ENCODE peak calls at places on chromosomes 11 and 22, in six cellular contexts. N is HCT116, H is Peyer's patch, B is A549, O is left ventricle myocardium inferior, C is neuronal stem cell. Q is an unnamed sample.

GRCh38 chr11:65932558-65932919 is 12.7 kb upstream of the TSGA10IP start:
- DNase-seq in N (no peak), H (no peak), B (peak; percentile 50), O (no peak), C (no peak), Q (no peak)

GRCh38 chr11:111603633-111604130 is 1.4 kb downstream of the SIK2 start:
- DNase-seq in N (no peak), H (no peak), B (no peak), O (no peak), C (no peak), Q (no peak)

GRCh38 chr11:60924110-60924905 is at the start of gene TMEM132A:
- DNase-seq in N (peak; percentile 37), H (peak; percentile 46), B (peak; percentile 93), O (peak; percentile 74), C (peak; percentile 63), Q (peak; percentile 78)

GRCh38 chr11:69166186-69167115 is 10.7 kb downstream of the SMIM38 start:
- DNase-seq in N (peak; percentile 35), H (no peak), B (peak; percentile 89), O (peak; percentile 30), C (no peak), Q (peak; percentile 66)

GRCh38 chr11:45850446-45850845 is 3.2 kb downstream of the CRY2 start:
- DNase-seq in N (no peak), H (no peak), B (no peak), O (no peak), C (no peak), Q (no peak)

GRCh38 chr22:47450876-47451475 is 688.5 kb downstream of the TBC1D22A start:
- DNase-seq in N (no peak), H (no peak), B (no peak), O (no peak), C (no peak), Q (no peak)

GRCh38 chr11:767238-767637 is 10.0 kb downstream of the GATD1 start:
- DNase-seq in N (no peak), H (no peak), B (no peak), O (no peak), C (no peak), Q (no peak)

GRCh38 chr11:70139785-70140410 is 61.8 kb downstream of the ANO1 start:
- DNase-seq in N (no peak), H (no peak), B (no peak), O (no peak), C (no peak), Q (no peak)

GRCh38 chr11:11731311-11732083 is 109.7 kb upstream of the GALNT18 start:
- DNase-seq in N (peak; percentile 68), H (no peak), B (no peak), O (no peak), C (no peak), Q (no peak)

GRCh38 chr22:44957267-44957905 is 52.4 kb downstream of the PHF21B start:
- DNase-seq in N (no peak), H (no peak), B (no peak), O (no peak), C (peak; percentile 18), Q (no peak)

GRCh38 chr22:43925433-43926348 is 2.1 kb downstream of the PNPLA3 start:
- DNase-seq in N (no peak), H (no peak), B (no peak), O (no peak), C (peak; percentile 80), Q (no peak)

GRCh38 chr11:105588001-105588400 is 21.9 kb upstream of the GRIA4 start:
- DNase-seq in N (no peak), H (no peak), B (no peak), O (no peak), C (no peak), Q (no peak)

GRCh38 chr11:61055776-61056175 is 46.5 kb upstream of the CD5 start:
- DNase-seq in N (no peak), H (no peak), B (no peak), O (no peak), C (no peak), Q (no peak)

GRCh38 chr11:133476570-133477262 is 55.6 kb downstream of the OPCML start:
- DNase-seq in N (no peak), H (no peak), B (no peak), O (no peak), C (no peak), Q (no peak)

GRCh38 chr11:76073716-76074115 is 132.6 kb downstream of the WNT11 start:
- DNase-seq in N (no peak), H (no peak), B (no peak), O (no peak), C (no peak), Q (no peak)

GRCh38 chr11:130037058-130037457 is 32.6 kb upstream of the APLP2 start:
- DNase-seq in N (no peak), H (no peak), B (no peak), O (no peak), C (no peak), Q (no peak)

GRCh38 chr22:39534591-39535301 is 2.2 kb upstream of the RPS19BP1 start:
- DNase-seq in N (no peak), H (peak; percentile 85), B (peak; percentile 52), O (peak; percentile 85), C (peak; percentile 89), Q (peak; percentile 95)

GRCh38 chr11:16799890-16800289 is 61.4 kb downstream of the C11orf58 start:
- DNase-seq in N (no peak), H (no peak), B (no peak), O (no peak), C (no peak), Q (peak; percentile 2)

GRCh38 chr11:130602700-130603584 is 154.5 kb downstream of the ADAMTS15 start:
- DNase-seq in N (no peak), H (no peak), B (no peak), O (no peak), C (no peak), Q (no peak)

GRCh38 chr11:73192272-73192671 is 25.8 kb upstream of the P2RY2 start:
- DNase-seq in N (peak; percentile 56), H (no peak), B (no peak), O (no peak), C (no peak), Q (peak; percentile 43)

GRCh38 chr11:63490551-63491239 is at the start of gene PLAAT5:
- DNase-seq in N (no peak), H (no peak), B (no peak), O (peak; percentile 35), C (peak; percentile 60), Q (peak; percentile 86)

GRCh38 chr11:117396970-117397369 is 69.3 kb downstream of the CEP164 start:
- DNase-seq in N (no peak), H (no peak), B (no peak), O (no peak), C (no peak), Q (peak; percentile 32)

GRCh38 chr11:2579315-2580060 is 120.3 kb downstream of the KCNQ1OT1 start:
- DNase-seq in N (no peak), H (peak; percentile 15), B (no peak), O (peak; percentile 13), C (no peak), Q (peak; percentile 61)

GRCh38 chr22:42680648-42681047 is 31.5 kb upstream of the CYB5R3 start:
- DNase-seq in N (peak; percentile 66), H (no peak), B (peak; percentile 64), O (no peak), C (no peak), Q (no peak)
- H3K27ac ChIP-seq in N (no peak overlapping the region), H (no peak overlapping the region), B (peak overlapping the region; percentile 77), O (peak overlapping the region; percentile 35), C (no peak overlapping the region), Q (no peak overlapping the region)

DNA sequence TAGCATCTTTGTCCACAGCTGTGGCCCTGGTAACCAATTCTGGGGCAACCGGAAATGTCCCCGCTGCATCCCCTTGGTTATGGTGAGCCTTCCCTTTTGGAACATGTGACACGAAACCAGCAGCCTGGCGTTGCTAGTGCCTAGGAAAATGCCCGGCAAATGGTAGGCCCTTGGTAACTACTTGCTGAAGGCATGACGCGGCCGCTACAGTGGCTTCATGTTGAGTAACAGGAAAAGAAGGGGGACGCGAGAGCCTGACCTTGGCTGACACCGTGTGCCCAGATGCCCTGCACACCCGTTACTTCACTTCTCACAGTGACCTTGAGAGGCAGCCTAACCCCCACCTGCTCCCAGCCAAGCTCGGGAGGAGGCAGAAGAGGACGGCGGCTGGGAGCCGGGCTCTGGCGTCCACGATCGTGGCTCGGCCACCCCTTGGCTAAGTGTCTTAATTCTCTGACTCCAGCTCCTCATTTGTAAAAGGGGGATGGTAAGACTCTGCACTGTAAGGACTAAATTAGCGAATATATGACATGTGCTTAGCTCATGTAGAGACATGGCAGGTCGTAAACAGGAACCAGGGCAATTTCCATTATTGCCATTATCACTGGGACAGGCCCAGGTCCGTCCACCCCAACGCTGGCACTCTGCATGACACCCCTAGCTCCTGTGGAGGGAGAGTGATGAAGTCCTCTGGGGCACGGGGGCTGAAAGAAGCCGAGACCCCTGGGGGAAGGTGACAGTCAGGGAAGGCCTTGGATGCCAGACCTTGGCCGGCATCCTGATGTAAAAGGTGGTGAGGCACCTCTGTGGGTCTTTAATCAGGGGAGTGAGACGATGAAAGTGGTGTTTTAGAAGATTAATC is 18.9 kb downstream of the IFT27 start:
- DNase-seq in N (no peak), H (no peak), B (no peak), O (no peak), C (no peak), Q (no peak)
- H3K4me3 ChIP-seq in N (no peak overlapping the region), H (no peak overlapping the region), B (no peak overlapping the region), O (no peak overlapping the region), C (no peak overlapping the region), Q (no peak overlapping the region)

DNA sequence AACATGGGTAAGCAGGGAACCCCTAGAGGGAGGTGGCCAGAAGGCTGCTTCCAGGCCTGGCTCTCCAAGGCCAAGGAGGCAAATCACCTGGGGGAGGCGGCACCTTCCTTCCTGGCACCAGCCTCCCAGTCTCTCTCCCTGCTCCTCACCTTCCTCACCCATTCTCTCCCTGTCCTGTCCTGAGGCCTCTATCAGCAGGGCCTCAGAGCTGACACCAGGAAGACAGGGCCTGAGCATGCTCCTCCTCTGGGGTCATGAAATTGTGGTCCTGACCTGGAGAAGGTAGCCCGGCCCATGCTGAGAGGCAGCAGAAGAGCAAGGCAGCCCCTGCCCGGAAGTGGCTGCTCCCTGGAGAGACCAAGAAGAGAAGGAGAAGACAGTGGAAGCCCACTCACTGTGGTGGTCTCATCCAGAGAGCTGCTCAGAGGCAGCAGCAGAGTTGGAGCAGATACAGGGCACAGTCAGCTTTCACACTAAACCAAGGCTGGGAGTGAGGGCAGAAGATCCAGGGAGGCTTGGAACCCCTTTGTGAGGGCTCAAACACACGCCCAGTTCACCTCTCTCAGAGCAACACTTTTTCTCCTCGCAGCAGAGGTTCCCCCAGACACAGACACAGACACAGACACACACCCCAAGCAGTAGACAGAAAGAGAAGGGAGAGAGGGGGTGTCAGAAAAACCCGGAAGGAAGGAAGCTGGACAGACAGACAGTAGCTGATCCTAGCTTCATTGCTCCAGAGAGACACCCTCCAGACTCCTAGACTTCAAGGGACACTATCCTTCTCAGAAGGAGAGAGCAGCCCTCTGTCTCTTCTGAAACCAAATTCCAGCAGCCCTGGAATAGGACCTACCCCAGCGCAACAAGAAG is 1.8 kb downstream of the BCL9L start:
- DNase-seq in N (no peak), H (no peak), B (no peak), O (no peak), C (no peak), Q (no peak)
- H3K27ac ChIP-seq in N (peak overlapping the region; percentile 100), H (peak overlapping the region; percentile 99), B (peak overlapping the region; percentile 98), O (peak overlapping the region; percentile 96), C (no peak overlapping the region), Q (peak overlapping the region; percentile 72)

DNA sequence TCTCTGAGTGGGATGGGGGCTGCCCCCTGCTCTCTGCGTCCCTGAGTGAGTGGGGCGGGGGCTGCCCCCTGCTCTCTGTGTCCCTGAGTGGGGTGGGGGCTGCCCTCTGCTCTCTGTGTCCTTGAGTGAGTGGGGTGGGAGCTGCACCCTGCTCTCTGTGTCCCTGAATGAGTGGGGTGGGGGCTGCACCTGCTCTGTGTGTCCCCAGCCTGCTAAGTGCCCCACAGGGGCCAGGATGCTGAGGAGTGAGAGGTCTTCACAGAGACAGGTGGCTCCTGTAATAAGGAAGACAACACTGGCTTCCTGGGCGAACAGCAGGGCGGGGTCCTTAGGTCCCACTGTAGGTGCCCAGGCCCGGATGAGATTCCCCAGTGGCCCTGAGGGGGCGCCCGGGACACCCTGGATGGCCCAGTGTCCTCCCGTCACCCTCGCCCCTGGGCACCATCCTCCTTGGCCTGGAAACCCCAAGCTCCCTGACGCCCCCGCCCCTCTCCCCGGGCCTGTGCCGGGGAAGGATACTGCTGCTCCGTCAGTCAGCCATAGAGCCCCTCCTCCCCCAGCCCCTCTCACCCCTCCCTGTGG is 3.8 kb upstream of the CCDC188 start:
- DNase-seq in N (no peak), H (no peak), B (peak; percentile 16), O (no peak), C (no peak), Q (no peak)
- H3K4me3 ChIP-seq in N (no peak overlapping the region), H (no peak overlapping the region), B (no peak overlapping the region), O (peak overlapping the region; percentile 56), C (peak overlapping the region; percentile 8), Q (no peak overlapping the region)